ENCODE peak calls at places on chromosome 2, in five cellular contexts. One of them, this sample, is unnamed.

GRCh38 chr2:62198237-62198633 is 2.3 kb downstream of the B3GNT2 start:
- DNase-seq in NCI-H187 treated with DMSO at 0.1 percent for 48 hours: no peak
- DNase-seq in stimulated activated CD4-positive, alpha-beta T cell treated with anti-CD3 and anti-CD28 coated beads, Interleukin-1b, Interleukin-23, amount 100 ng/mL, for 1 hour: no peak
- DNase-seq in ecto neural progenitor cell: no peak
- DNase-seq in HuH-7.5: no peak
- DNase-seq in this sample: no peak

GRCh38 chr2:181818036-181818680 is 73.4 kb upstream of the ITPRID2 start:
- DNase-seq in NCI-H187 treated with DMSO at 0.1 percent for 48 hours: no peak
- DNase-seq in ecto neural progenitor cell: no peak
- DNase-seq in stimulated activated CD4-positive, alpha-beta T cell treated with anti-CD3 and anti-CD28 coated beads, Interleukin-1b, Interleukin-23, amount 100 ng/mL, for 1 hour: no peak
- DNase-seq in HuH-7.5: no peak
- DNase-seq in this sample: peak

GRCh38 chr2:158457826-158458616 is 1.3 kb downstream of the PKP4 start:
- DNase-seq in HuH-7.5: peak
- DNase-seq in ecto neural progenitor cell: peak
- DNase-seq in NCI-H187 treated with DMSO at 0.1 percent for 48 hours: no peak
- DNase-seq in stimulated activated CD4-positive, alpha-beta T cell treated with anti-CD3 and anti-CD28 coated beads, Interleukin-1b, Interleukin-23, amount 100 ng/mL, for 1 hour: peak
- DNase-seq in this sample: peak

GRCh38 chr2:135785032-135785431 is 43.4 kb downstream of the UBXN4 start:
- DNase-seq in NCI-H187 treated with DMSO at 0.1 percent for 48 hours: no peak
- DNase-seq in stimulated activated CD4-positive, alpha-beta T cell treated with anti-CD3 and anti-CD28 coated beads, Interleukin-1b, Interleukin-23, amount 100 ng/mL, for 1 hour: no peak
- DNase-seq in HuH-7.5: peak
- DNase-seq in ecto neural progenitor cell: no peak
- DNase-seq in this sample: no peak

GRCh38 chr2:127103243-127104165 is 3.5 kb downstream of the BIN1 start:
- DNase-seq in NCI-H187 treated with DMSO at 0.1 percent for 48 hours: no peak
- DNase-seq in stimulated activated CD4-positive, alpha-beta T cell treated with anti-CD3 and anti-CD28 coated beads, Interleukin-1b, Interleukin-23, amount 100 ng/mL, for 1 hour: no peak
- DNase-seq in ecto neural progenitor cell: peak
- DNase-seq in HuH-7.5: no peak
- DNase-seq in this sample: no peak

GRCh38 chr2:209321076-209321475 is 102.8 kb upstream of the MAP2 start:
- DNase-seq in stimulated activated CD4-positive, alpha-beta T cell treated with anti-CD3 and anti-CD28 coated beads, Interleukin-1b, Interleukin-23, amount 100 ng/mL, for 1 hour: no peak
- DNase-seq in ecto neural progenitor cell: no peak
- DNase-seq in NCI-H187 treated with DMSO at 0.1 percent for 48 hours: no peak
- DNase-seq in HuH-7.5: no peak
- DNase-seq in this sample: no peak

GRCh38 chr2:172095905-172096660 is 6.6 kb downstream of the DLX2 start:
- DNase-seq in HuH-7.5: peak
- DNase-seq in NCI-H187 treated with DMSO at 0.1 percent for 48 hours: no peak
- DNase-seq in ecto neural progenitor cell: peak
- DNase-seq in stimulated activated CD4-positive, alpha-beta T cell treated with anti-CD3 and anti-CD28 coated beads, Interleukin-1b, Interleukin-23, amount 100 ng/mL, for 1 hour: no peak
- DNase-seq in this sample: peak

GRCh38 chr2:237254911-237255578 is 158.9 kb downstream of the COL6A3 start:
- DNase-seq in stimulated activated CD4-positive, alpha-beta T cell treated with anti-CD3 and anti-CD28 coated beads, Interleukin-1b, Interleukin-23, amount 100 ng/mL, for 1 hour: no peak
- DNase-seq in HuH-7.5: no peak
- DNase-seq in ecto neural progenitor cell: no peak
- DNase-seq in NCI-H187 treated with DMSO at 0.1 percent for 48 hours: no peak
- DNase-seq in this sample: no peak

GRCh38 chr2:146228659-146229058 is 1616.2 kb upstream of the ACVR2A start:
- DNase-seq in HuH-7.5: no peak
- DNase-seq in NCI-H187 treated with DMSO at 0.1 percent for 48 hours: no peak
- DNase-seq in ecto neural progenitor cell: no peak
- DNase-seq in stimulated activated CD4-positive, alpha-beta T cell treated with anti-CD3 and anti-CD28 coated beads, Interleukin-1b, Interleukin-23, amount 100 ng/mL, for 1 hour: no peak
- DNase-seq in this sample: peak

GRCh38 chr2:13353083-13353482 is 636.3 kb downstream of the TRIB2 start:
- DNase-seq in NCI-H187 treated with DMSO at 0.1 percent for 48 hours: no peak
- DNase-seq in stimulated activated CD4-positive, alpha-beta T cell treated with anti-CD3 and anti-CD28 coated beads, Interleukin-1b, Interleukin-23, amount 100 ng/mL, for 1 hour: no peak
- DNase-seq in HuH-7.5: no peak
- DNase-seq in ecto neural progenitor cell: no peak
- DNase-seq in this sample: no peak

GRCh38 chr2:105627530-105627929 is 117.2 kb upstream of the NCK2 start:
- DNase-seq in HuH-7.5: no peak
- DNase-seq in stimulated activated CD4-positive, alpha-beta T cell treated with anti-CD3 and anti-CD28 coated beads, Interleukin-1b, Interleukin-23, amount 100 ng/mL, for 1 hour: no peak
- DNase-seq in NCI-H187 treated with DMSO at 0.1 percent for 48 hours: no peak
- DNase-seq in ecto neural progenitor cell: no peak
- DNase-seq in this sample: no peak

GRCh38 chr2:215522237-215522636 is 86.4 kb upstream of the FN1 start:
- DNase-seq in HuH-7.5: no peak
- DNase-seq in stimulated activated CD4-positive, alpha-beta T cell treated with anti-CD3 and anti-CD28 coated beads, Interleukin-1b, Interleukin-23, amount 100 ng/mL, for 1 hour: no peak
- DNase-seq in NCI-H187 treated with DMSO at 0.1 percent for 48 hours: peak
- DNase-seq in ecto neural progenitor cell: no peak
- DNase-seq in this sample: no peak

GRCh38 chr2:16315458-16315835 is 350.2 kb downstream of the CYRIA start:
- DNase-seq in NCI-H187 treated with DMSO at 0.1 percent for 48 hours: no peak
- DNase-seq in HuH-7.5: no peak
- DNase-seq in stimulated activated CD4-positive, alpha-beta T cell treated with anti-CD3 and anti-CD28 coated beads, Interleukin-1b, Interleukin-23, amount 100 ng/mL, for 1 hour: no peak
- DNase-seq in ecto neural progenitor cell: no peak
- DNase-seq in this sample: no peak

GRCh38 chr2:222076978-222077690 is 221.7 kb downstream of the PAX3 start:
- DNase-seq in HuH-7.5: no peak
- DNase-seq in stimulated activated CD4-positive, alpha-beta T cell treated with anti-CD3 and anti-CD28 coated beads, Interleukin-1b, Interleukin-23, amount 100 ng/mL, for 1 hour: no peak
- DNase-seq in NCI-H187 treated with DMSO at 0.1 percent for 48 hours: no peak
- DNase-seq in ecto neural progenitor cell: no peak
- DNase-seq in this sample: peak

GRCh38 chr2:27083410-27084296 is 2.9 kb upstream of the KHK start:
- DNase-seq in stimulated activated CD4-positive, alpha-beta T cell treated with anti-CD3 and anti-CD28 coated beads, Interleukin-1b, Interleukin-23, amount 100 ng/mL, for 1 hour: no peak
- DNase-seq in HuH-7.5: no peak
- DNase-seq in NCI-H187 treated with DMSO at 0.1 percent for 48 hours: no peak
- DNase-seq in ecto neural progenitor cell: no peak
- DNase-seq in this sample: no peak

GRCh38 chr2:205133544-205133943 is 548.8 kb upstream of the NRP2 start:
- DNase-seq in ecto neural progenitor cell: no peak
- DNase-seq in HuH-7.5: no peak
- DNase-seq in stimulated activated CD4-positive, alpha-beta T cell treated with anti-CD3 and anti-CD28 coated beads, Interleukin-1b, Interleukin-23, amount 100 ng/mL, for 1 hour: no peak
- DNase-seq in NCI-H187 treated with DMSO at 0.1 percent for 48 hours: no peak
- DNase-seq in this sample: no peak

GRCh38 chr2:71700041-71700879 is 246.9 kb downstream of the DYSF start:
- DNase-seq in stimulated activated CD4-positive, alpha-beta T cell treated with anti-CD3 and anti-CD28 coated beads, Interleukin-1b, Interleukin-23, amount 100 ng/mL, for 1 hour: no peak
- DNase-seq in NCI-H187 treated with DMSO at 0.1 percent for 48 hours: no peak
- DNase-seq in ecto neural progenitor cell: peak
- DNase-seq in HuH-7.5: no peak
- DNase-seq in this sample: peak

GRCh38 chr2:692767-693166 is 15.6 kb upstream of the TMEM18 start:
- DNase-seq in stimulated activated CD4-positive, alpha-beta T cell treated with anti-CD3 and anti-CD28 coated beads, Interleukin-1b, Interleukin-23, amount 100 ng/mL, for 1 hour: no peak
- DNase-seq in HuH-7.5: no peak
- DNase-seq in NCI-H187 treated with DMSO at 0.1 percent for 48 hours: no peak
- DNase-seq in ecto neural progenitor cell: no peak
- DNase-seq in this sample: peak

GRCh38 chr2:17658251-17658843 is 95.3 kb downstream of the SMC6 start:
- DNase-seq in NCI-H187 treated with DMSO at 0.1 percent for 48 hours: no peak
- DNase-seq in HuH-7.5: no peak
- DNase-seq in ecto neural progenitor cell: no peak
- DNase-seq in stimulated activated CD4-positive, alpha-beta T cell treated with anti-CD3 and anti-CD28 coated beads, Interleukin-1b, Interleukin-23, amount 100 ng/mL, for 1 hour: no peak
- DNase-seq in this sample: no peak

GRCh38 chr2:152409691-152410597 is 75.0 kb downstream of the FMNL2 start:
- DNase-seq in NCI-H187 treated with DMSO at 0.1 percent for 48 hours: no peak
- DNase-seq in HuH-7.5: no peak
- DNase-seq in ecto neural progenitor cell: no peak
- DNase-seq in stimulated activated CD4-positive, alpha-beta T cell treated with anti-CD3 and anti-CD28 coated beads, Interleukin-1b, Interleukin-23, amount 100 ng/mL, for 1 hour: no peak
- DNase-seq in this sample: no peak

GRCh38 chr2:151655663-151656398 is 78.4 kb downstream of the NEB start:
- DNase-seq in stimulated activated CD4-positive, alpha-beta T cell treated with anti-CD3 and anti-CD28 coated beads, Interleukin-1b, Interleukin-23, amount 100 ng/mL, for 1 hour: no peak
- DNase-seq in HuH-7.5: no peak
- DNase-seq in NCI-H187 treated with DMSO at 0.1 percent for 48 hours: no peak
- DNase-seq in ecto neural progenitor cell: no peak
- DNase-seq in this sample: no peak

GRCh38 chr2:70725505-70725904 is 42.5 kb downstream of the ADD2 start:
- DNase-seq in HuH-7.5: no peak
- DNase-seq in stimulated activated CD4-positive, alpha-beta T cell treated with anti-CD3 and anti-CD28 coated beads, Interleukin-1b, Interleukin-23, amount 100 ng/mL, for 1 hour: no peak
- DNase-seq in NCI-H187 treated with DMSO at 0.1 percent for 48 hours: no peak
- DNase-seq in ecto neural progenitor cell: peak
- DNase-seq in this sample: no peak

GRCh38 chr2:169693344-169693743 is 861 bp downstream of the CFAP210 start:
- DNase-seq in NCI-H187 treated with DMSO at 0.1 percent for 48 hours: no peak
- DNase-seq in ecto neural progenitor cell: no peak
- DNase-seq in stimulated activated CD4-positive, alpha-beta T cell treated with anti-CD3 and anti-CD28 coated beads, Interleukin-1b, Interleukin-23, amount 100 ng/mL, for 1 hour: no peak
- DNase-seq in HuH-7.5: no peak
- DNase-seq in this sample: peak

GRCh38 chr2:237652181-237652580 is 24.8 kb downstream of the LRRFIP1 start:
- DNase-seq in ecto neural progenitor cell: no peak
- DNase-seq in NCI-H187 treated with DMSO at 0.1 percent for 48 hours: no peak
- DNase-seq in HuH-7.5: no peak
- DNase-seq in stimulated activated CD4-positive, alpha-beta T cell treated with anti-CD3 and anti-CD28 coated beads, Interleukin-1b, Interleukin-23, amount 100 ng/mL, for 1 hour: no peak
- DNase-seq in this sample: no peak

GRCh38 chr2:228355897-228356296 is 174.4 kb upstream of the SPHKAP start:
- DNase-seq in NCI-H187 treated with DMSO at 0.1 percent for 48 hours: no peak
- DNase-seq in HuH-7.5: no peak
- DNase-seq in ecto neural progenitor cell: no peak
- DNase-seq in stimulated activated CD4-positive, alpha-beta T cell treated with anti-CD3 and anti-CD28 coated beads, Interleukin-1b, Interleukin-23, amount 100 ng/mL, for 1 hour: no peak
- DNase-seq in this sample: no peak

GRCh38 chr2:15142069-15142689 is 419.0 kb downstream of the NBAS start:
- DNase-seq in HuH-7.5: no peak
- DNase-seq in stimulated activated CD4-positive, alpha-beta T cell treated with anti-CD3 and anti-CD28 coated beads, Interleukin-1b, Interleukin-23, amount 100 ng/mL, for 1 hour: peak
- DNase-seq in NCI-H187 treated with DMSO at 0.1 percent for 48 hours: no peak
- DNase-seq in ecto neural progenitor cell: no peak
- DNase-seq in this sample: peak

GRCh38 chr2:232190796-232191195 is 187.8 kb upstream of the ALPP start:
- DNase-seq in stimulated activated CD4-positive, alpha-beta T cell treated with anti-CD3 and anti-CD28 coated beads, Interleukin-1b, Interleukin-23, amount 100 ng/mL, for 1 hour: no peak
- DNase-seq in NCI-H187 treated with DMSO at 0.1 percent for 48 hours: no peak
- DNase-seq in HuH-7.5: no peak
- DNase-seq in ecto neural progenitor cell: no peak
- DNase-seq in this sample: no peak

GRCh38 chr2:13040043-13040442 is 323.3 kb downstream of the TRIB2 start:
- DNase-seq in NCI-H187 treated with DMSO at 0.1 percent for 48 hours: no peak
- DNase-seq in stimulated activated CD4-positive, alpha-beta T cell treated with anti-CD3 and anti-CD28 coated beads, Interleukin-1b, Interleukin-23, amount 100 ng/mL, for 1 hour: no peak
- DNase-seq in ecto neural progenitor cell: no peak
- DNase-seq in HuH-7.5: no peak
- DNase-seq in this sample: no peak

GRCh38 chr2:130791617-130791939 is 36.2 kb downstream of the AMER3 start:
- DNase-seq in NCI-H187 treated with DMSO at 0.1 percent for 48 hours: no peak
- DNase-seq in ecto neural progenitor cell: no peak
- DNase-seq in stimulated activated CD4-positive, alpha-beta T cell treated with anti-CD3 and anti-CD28 coated beads, Interleukin-1b, Interleukin-23, amount 100 ng/mL, for 1 hour: no peak
- DNase-seq in HuH-7.5: no peak
- DNase-seq in this sample: no peak

GRCh38 chr2:152587187-152587947 is 129.9 kb downstream of the PRPF40A start:
- DNase-seq in ecto neural progenitor cell: no peak
- DNase-seq in stimulated activated CD4-positive, alpha-beta T cell treated with anti-CD3 and anti-CD28 coated beads, Interleukin-1b, Interleukin-23, amount 100 ng/mL, for 1 hour: no peak
- DNase-seq in HuH-7.5: no peak
- DNase-seq in NCI-H187 treated with DMSO at 0.1 percent for 48 hours: no peak
- DNase-seq in this sample: no peak

GRCh38 chr2:230443540-230443939 is 27.5 kb downstream of the SP100 start:
- DNase-seq in HuH-7.5: no peak
- DNase-seq in ecto neural progenitor cell: no peak
- DNase-seq in stimulated activated CD4-positive, alpha-beta T cell treated with anti-CD3 and anti-CD28 coated beads, Interleukin-1b, Interleukin-23, amount 100 ng/mL, for 1 hour: no peak
- DNase-seq in NCI-H187 treated with DMSO at 0.1 percent for 48 hours: no peak
- DNase-seq in this sample: no peak

This sample was measured in left kidney.